ENCODE peak calls at places on chromosomes 2 and 18, in seven cellular contexts. F is body of pancreas, Z is neuronal stem cell, T is heart right ventricle, P is right cardiac atrium, O is cardiac muscle cell, I is Caco-2. C is an unnamed sample. For H3K27me3 and H3K4me1, the result is how much of the 10 kb centered on the place peaks cover.

GRCh38 chr2:88711897-88712296 is 20.4 kb downstream of the RPIA start:
- DNase-seq in F (no peak), T (no peak), P (no peak), I (no peak), Z (no peak), O (no peak), C (no peak)

GRCh38 chr2:224084266-224084892 is 45.3 kb upstream of the SERPINE2 start:
- DNase-seq in P (no peak), O (no peak), F (no peak), I (no peak), Z (no peak), T (no peak), C (no peak)

GRCh38 chr2:128623776-128624424 is 305.2 kb upstream of the HS6ST1 start:
- DNase-seq in P (no peak), I (no peak), Z (no peak), F (no peak), T (no peak), O (no peak), C (no peak)

GRCh38 chr2:1675633-1676032 is 68.7 kb downstream of the PXDN start:
- DNase-seq in F (no peak), O (no peak), P (no peak), Z (no peak), I (no peak), T (no peak), C (peak)

GRCh38 chr2:161250864-161251436 is 57.3 kb upstream of the PSMD14 start:
- DNase-seq in F (peak), I (no peak), Z (no peak), P (no peak), T (no peak), O (peak), C (no peak)

GRCh38 chr2:238754259-238754658 is 93.6 kb upstream of the TWIST2 start:
- DNase-seq in P (no peak), Z (no peak), F (no peak), O (no peak), I (no peak), T (no peak), C (no peak)

GRCh38 chr2:46120792-46121565 is 176.2 kb upstream of the EPAS1 start:
- DNase-seq in P (no peak), Z (no peak), O (no peak), I (no peak), F (no peak), T (no peak), C (no peak)

GRCh38 chr2:230224458-230224857 is 1.1 kb upstream of the SP140 start:
- DNase-seq in F (no peak), I (no peak), O (no peak), T (no peak), P (no peak), Z (no peak), C (no peak)

GRCh38 chr2:192197387-192197786 is 2.7 kb upstream of the TMEFF2 start:
- DNase-seq in P (no peak), I (no peak), O (no peak), Z (no peak), F (no peak), T (no peak), C (no peak)

GRCh38 chr2:9832586-9832985 is 10.7 kb upstream of the TAF1B start:
- DNase-seq in Z (no peak), P (no peak), T (no peak), O (no peak), F (no peak), I (no peak), C (no peak)

GRCh38 chr2:239381709-239382134 is 19.1 kb downstream of the HDAC4 start:
- DNase-seq in T (no peak), O (no peak), I (no peak), F (peak), P (no peak), Z (no peak), C (no peak)

GRCh38 chr2:176768185-176768584 is 444.4 kb upstream of the HNRNPA3 start:
- DNase-seq in P (no peak), I (no peak), T (no peak), F (peak), Z (no peak), O (no peak), C (no peak)

DNA sequence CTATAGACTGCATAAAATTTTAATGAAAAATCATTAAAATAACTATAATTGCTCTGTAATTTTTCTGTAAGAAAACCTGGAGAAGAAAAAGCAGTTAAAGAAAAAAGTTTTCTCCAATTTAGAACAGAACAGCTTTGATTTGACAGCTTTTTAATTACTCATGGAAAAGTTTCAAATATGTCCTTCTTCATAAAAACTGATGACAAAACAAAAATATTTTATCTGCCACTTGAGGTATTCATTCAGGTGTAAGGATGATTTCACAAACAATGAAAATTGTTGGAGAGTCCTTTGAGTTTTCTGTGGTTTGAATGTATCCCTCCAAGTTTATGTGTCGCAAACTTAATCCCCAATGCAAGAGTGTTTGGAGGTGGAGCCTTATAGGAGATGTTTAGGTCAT is 302.3 kb upstream of the VWC2L start:
- DNase-seq in F (no peak), I (no peak), P (no peak), O (no peak), T (no peak), Z (no peak), C (no peak)
- H3K4me3 ChIP-seq in F (no peak), I (no peak), P (no peak), O (no peak), T (no peak), Z (no peak), C (no peak)

DNA sequence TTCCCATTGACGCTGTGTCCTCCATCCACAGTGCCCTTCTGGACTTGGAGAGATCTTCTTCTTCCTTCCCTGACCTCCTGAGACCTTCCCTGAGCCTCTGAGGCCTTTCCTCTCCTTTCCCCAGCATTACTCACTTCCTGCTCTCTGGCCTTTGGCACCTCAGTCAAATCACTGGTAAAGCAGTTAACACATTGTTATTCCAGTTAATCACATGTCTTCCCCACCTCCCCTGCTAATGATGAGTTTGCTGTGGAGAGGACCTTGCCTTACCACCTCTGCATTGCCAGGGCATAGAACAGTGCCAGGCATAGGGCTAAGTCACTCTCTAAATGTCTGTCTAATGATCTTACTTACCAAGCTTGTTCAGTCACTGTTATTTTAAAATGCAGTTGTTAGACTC is 113.4 kb upstream of the SPRED2 start:
- DNase-seq in T (no peak), F (no peak), P (no peak), Z (no peak), I (no peak), O (no peak), C (no peak)
- H3K27me3 ChIP-seq in T (under half), F (under half), P (under half), Z (under half), I (under half), O (under half), C (under half)

DNA sequence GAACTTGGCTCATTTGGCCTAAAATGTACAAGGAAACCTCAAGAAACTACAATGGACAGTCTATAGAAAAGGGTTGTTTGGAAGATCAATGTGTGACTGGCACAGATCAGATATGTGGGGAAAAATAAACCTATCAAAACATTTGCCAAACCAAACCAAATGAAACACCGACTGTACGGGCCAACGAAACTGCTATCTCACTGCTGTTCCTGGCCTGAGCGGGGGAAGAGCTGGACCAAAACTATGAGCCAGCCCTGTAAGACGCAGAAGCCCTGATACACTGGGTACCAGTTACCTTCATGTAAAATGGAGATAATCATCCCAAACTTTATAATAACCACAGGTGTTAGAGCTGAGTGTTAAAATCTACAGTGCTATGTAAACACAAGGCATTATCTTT is 11.7 kb downstream of the CDC42EP3 start:
- DNase-seq in O (no peak), T (no peak), F (no peak), P (no peak), Z (no peak), I (no peak), C (no peak)
- H3K4me1 ChIP-seq in O (half or more), T (half or more), F (under half), P (under half), Z (under half), I (half or more), C (under half)

DNA sequence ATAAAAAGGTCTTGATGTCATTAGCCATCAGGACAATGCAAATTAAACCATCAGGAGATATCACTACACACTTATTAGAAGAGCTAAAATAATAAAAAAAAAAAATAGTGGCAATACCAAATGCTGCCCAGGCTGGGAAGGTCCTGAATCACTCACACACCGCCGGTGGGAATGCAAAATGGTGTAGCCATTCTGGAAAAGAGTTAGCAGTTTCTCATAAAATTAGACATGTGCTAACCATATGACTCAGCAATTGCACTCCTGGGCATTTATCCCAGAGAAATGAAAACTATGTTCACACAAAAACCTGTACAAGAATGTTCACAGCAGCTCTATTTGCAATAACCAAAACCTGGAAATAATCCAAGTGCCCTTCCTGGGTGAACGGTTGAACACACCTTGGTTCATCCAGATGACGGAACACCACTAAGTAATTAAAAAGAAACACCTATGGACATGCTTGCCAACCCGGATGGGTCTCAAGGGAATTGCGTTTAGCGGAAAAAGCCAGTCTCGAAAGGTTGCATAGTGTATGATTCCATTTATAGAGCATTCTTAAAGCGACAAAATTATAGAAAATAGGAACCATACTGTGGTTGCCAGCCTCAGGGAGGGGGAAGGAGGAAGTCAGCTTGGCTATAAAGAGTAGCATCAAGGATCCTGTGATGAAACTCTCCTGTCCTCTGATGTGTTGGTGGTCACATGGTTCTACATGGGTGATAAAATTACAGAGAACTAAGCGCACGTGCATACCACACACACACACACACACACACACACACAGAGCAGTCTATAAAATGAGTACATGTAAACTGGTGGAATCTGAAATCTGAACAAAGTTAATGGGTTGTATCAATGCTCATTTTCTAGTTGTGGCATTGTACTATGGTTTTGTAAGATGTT is 4.6 kb downstream of the MBP start:
- DNase-seq in Z (no peak), F (peak), O (no peak), P (no peak), I (no peak), T (no peak), C (no peak)
- H3K4me3 ChIP-seq in Z (no peak), F (no peak), O (no peak), P (no peak), I (no peak), T (no peak), C (no peak)

GRCh38 chr2:66584011-66584410 is 149.1 kb downstream of the MEIS1 start:
- DNase-seq in Z (no peak), T (no peak), I (no peak), P (no peak), O (no peak), F (peak), C (no peak)
- H3K27me3 ChIP-seq in Z (under half), T (under half), I (under half), P (under half), O (under half), F (under half), C (under half)

DNA sequence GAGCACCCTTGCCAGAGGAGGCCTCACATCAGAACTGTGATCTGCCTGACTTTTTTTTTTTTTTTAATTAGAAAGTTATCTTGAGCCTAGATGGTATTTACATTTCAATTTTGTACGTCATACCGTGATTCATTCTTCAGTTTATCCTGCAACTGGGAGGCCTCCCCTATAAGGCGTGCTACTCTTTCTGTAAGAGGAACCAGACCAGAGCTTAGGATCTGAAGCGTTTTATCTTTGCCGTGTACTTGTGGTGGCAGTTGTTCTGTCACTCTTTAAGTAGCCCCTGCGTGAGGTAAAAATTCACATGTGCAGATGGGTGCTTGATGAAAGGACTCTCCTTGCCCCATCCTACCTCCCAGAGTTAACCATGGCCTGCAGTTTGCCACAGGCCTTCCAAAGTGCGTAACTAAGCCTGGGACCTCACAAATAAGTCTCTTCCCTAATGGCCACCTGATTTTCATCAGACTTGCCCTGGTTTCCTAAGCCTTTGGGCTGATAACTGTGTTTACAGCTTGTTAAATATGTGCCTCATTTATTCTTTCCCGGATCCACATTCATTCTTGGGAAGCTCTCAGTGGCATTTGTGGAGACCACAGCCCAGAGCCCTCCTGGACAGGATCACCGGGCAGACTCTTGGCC is 96.0 kb downstream of the MTCL1 start:
- DNase-seq in T (no peak), P (no peak), I (no peak), Z (no peak), F (no peak), O (peak), C (no peak)
- H3K4me1 ChIP-seq in T (under half), P (under half), I (under half), Z (under half), F (half or more), O (under half), C (half or more)

GRCh38 chr2:234731236-234731635 is 220.6 kb upstream of the SH3BP4 start:
- DNase-seq in F (no peak), O (no peak), I (no peak), Z (no peak), T (no peak), P (no peak), C (no peak)
- H3K4me3 ChIP-seq in F (no peak), O (no peak), I (no peak), Z (no peak), T (no peak), P (no peak), C (no peak)

DNA sequence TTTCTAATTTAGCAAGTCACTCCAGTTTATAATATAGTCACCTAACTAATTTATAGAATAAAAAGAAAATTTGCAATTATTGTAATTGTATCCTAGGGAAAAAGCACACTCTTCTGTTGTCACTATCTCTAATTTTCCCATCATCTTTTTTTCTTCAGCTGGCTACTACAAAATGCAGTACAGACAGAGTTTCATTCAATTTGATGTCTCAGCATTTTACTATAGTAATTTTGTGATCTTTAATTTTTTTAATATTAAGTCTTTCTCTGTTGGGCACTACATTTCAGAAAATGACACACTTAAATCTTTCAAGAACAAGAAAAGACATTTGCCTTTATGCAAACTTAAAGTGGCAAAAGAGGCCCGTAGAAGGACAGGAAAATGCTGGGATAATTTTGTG is 118.0 kb downstream of the LRRTM4 start:
- DNase-seq in Z (no peak), O (no peak), I (no peak), F (no peak), P (no peak), T (no peak), C (no peak)
- H3K27me3 ChIP-seq in Z (under half), O (under half), I (under half), F (under half), P (under half), T (under half), C (under half)

GRCh38 chr2:60281730-60282129 is 271.7 kb downstream of the BCL11A start:
- DNase-seq in Z (no peak), P (no peak), O (no peak), T (no peak), F (no peak), I (no peak), C (no peak)
- H3K4me1 ChIP-seq in Z (under half), P (under half), O (under half), T (under half), F (under half), I (under half), C (under half)